ENCODE peak calls at places on chromosomes 3 and 15, in four cellular contexts. P is K562, O is HepG2, N is GM12878. M is an unnamed sample.

GRCh38 chr3:63976166-63976861 is 47.0 kb downstream of the PSMD6 start:
- DNase-seq in N (no peak), O (peak), P (no peak), M (no peak)

GRCh38 chr3:106135451-106136160 is 266.8 kb upstream of the CBLB start:
- DNase-seq in O (no peak), P (no peak), N (no peak), M (no peak)

GRCh38 chr3:126131881-126132750 is 48.2 kb upstream of the SLC41A3 start:
- DNase-seq in O (no peak), P (no peak), N (no peak), M (no peak)

GRCh38 chr3:189735913-189736312 is 104.7 kb downstream of the TP63 start:
- DNase-seq in P (no peak), N (no peak), O (no peak), M (no peak)

GRCh38 chr3:72031581-72031980 is 246.6 kb upstream of the PROK2 start:
- DNase-seq in O (no peak), P (no peak), N (no peak), M (no peak)

GRCh38 chr15:92951800-92952199 is 51.7 kb downstream of the CHD2 start:
- DNase-seq in P (no peak), N (no peak), O (no peak), M (no peak)

GRCh38 chr3:37074178-37074577 is 80.9 kb downstream of the MLH1 start:
- DNase-seq in N (no peak), P (no peak), O (no peak), M (no peak)

GRCh38 chr15:70761046-70761445 is 2.3 kb downstream of the UACA start:
- DNase-seq in P (no peak), O (no peak), N (no peak), M (no peak)

GRCh38 chr15:69602921-69603320 is 150.3 kb downstream of the RPLP1 start:
- DNase-seq in P (no peak), N (no peak), O (no peak), M (no peak)

GRCh38 chr15:70964058-70964457 is 71.4 kb downstream of the LRRC49 start:
- DNase-seq in N (no peak), P (no peak), O (no peak), M (no peak)

GRCh38 chr3:79167651-79168416 is 600.0 kb downstream of the ROBO1 start:
- DNase-seq in P (no peak), N (no peak), O (no peak), M (no peak)

GRCh38 chr15:94327356-94327936 is 96.1 kb downstream of the MCTP2 start:
- DNase-seq in O (peak), P (peak), N (no peak), M (peak)

GRCh38 chr3:11532865-11533490 is 110.7 kb downstream of the VGLL4 start:
- DNase-seq in N (no peak), O (no peak), P (no peak), M (no peak)

GRCh38 chr3:50978991-50979667 is 304.4 kb downstream of the DOCK3 start:
- DNase-seq in N (no peak), O (no peak), P (peak), M (peak)

GRCh38 chr3:126356373-126357298 is 572 bp downstream of the KLF15 start:
- DNase-seq in O (no peak), N (no peak), P (peak), M (peak)

GRCh38 chr15:83066034-83066760 is 855 bp downstream of the BTBD1 start:
- DNase-seq in O (no peak), P (no peak), N (no peak), M (no peak)

GRCh38 chr3:30578479-30578878 is 27.9 kb upstream of the TGFBR2 start:
- DNase-seq in N (no peak), O (peak), P (no peak), M (no peak)

GRCh38 chr3:148366743-148367410 is 330.8 kb upstream of the AGTR1 start:
- DNase-seq in O (no peak), P (no peak), N (no peak), M (peak)

DNA sequence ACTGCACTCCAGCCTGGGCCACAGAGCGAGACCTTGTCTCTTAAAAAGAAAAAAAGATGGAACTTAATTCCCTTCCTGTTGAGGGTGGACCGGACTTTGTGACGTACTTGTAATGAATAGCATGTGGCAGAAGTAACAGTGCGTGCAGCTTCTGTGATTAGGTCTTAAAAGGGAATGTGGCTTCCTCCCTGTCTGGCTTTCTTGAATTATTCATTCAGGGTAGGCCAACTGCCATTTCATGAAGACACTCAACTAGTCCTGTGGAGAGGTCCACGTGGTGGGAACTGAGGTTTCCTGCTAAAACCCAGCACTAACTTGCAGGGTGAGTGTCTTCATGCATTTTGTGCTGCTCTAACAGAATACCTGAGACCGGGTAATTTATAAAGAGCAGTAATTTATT is 98.9 kb upstream of the PIAS1 start:
- DNase-seq in O (no peak), P (no peak), N (no peak), M (no peak)
- TF ChIP-seq FOXK2 in O (no peak), P (no peak), N (no peak), M (no peak)

DNA sequence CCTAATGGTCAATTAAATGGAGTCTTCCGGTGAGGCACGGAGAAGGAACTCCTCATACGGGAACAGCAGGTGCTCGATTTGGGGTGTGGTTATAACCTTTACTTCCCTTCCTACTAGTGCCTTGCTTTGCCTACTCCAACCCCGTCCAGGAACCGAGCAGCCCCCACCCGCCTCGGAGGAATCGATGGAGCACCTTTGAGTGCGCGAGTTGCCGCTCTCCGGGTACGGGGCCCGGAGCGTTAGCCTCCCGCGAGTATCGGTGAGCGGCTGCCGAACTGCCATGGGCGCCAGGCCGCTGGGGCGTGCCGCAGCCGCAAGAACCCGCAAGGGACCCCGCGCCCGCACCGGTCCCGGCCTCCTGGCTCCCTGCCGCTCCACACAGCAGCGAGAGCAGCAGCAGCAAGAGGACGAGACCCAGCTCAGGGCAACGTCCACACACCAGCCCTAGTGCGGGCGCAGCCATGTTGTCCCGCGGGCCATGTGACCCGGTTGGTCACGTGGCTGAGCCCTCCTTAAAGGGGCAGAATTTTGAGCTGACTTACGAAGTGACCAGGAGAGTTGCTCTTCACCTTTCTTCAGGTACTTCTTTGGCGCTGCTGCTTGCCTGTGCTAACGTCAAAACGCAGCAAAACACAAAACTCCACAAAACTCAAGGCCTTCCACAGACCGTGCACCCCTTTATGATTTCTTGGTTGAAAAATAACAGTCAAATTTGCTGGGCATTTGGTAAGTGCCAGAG is at the start of gene SUMF1:
- DNase-seq in O (peak), N (no peak), P (peak), M (peak)
- TF ChIP-seq FOXK2 in O (peak), N (peak), P (peak), M (peak)

GRCh38 chr3:157753753-157754152 is 250.5 kb upstream of the VEPH1 start:
- DNase-seq in P (no peak), N (no peak), O (no peak), M (no peak)

GRCh38 chr3:157754415-157754814 is 251.2 kb upstream of the VEPH1 start:
- DNase-seq in O (no peak), N (no peak), P (no peak), M (no peak)

GRCh38 chr3:157752952-157753351 is 249.7 kb upstream of the VEPH1 start:
- DNase-seq in O (no peak), N (no peak), P (no peak), M (no peak)

DNA sequence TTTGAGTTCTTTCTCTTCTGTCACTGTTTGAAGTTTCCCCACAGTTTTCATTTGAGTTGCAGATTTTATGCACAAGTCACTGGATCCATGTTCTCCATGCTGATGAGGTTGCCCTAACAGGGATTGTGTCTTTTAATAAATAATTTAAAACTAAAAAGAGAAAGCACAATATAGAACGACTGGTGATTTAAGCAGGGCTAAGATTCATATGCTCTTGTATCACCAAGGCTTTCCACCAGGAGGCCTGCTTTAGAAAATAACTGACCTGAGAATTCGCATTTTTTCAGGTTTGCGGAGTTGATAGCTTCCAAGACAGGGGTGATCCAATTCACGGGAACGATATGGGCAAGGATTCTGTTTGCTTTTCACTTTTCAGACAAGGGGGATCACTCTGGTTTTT is 252.0 kb upstream of the VEPH1 start:
- DNase-seq in O (no peak), P (no peak), N (no peak), M (no peak)
- TF ChIP-seq FOXK2 in O (no peak), P (no peak), N (no peak), M (no peak)

GRCh38 chr3:33360136-33360825 is 79.9 kb downstream of the UBP1 start:
- DNase-seq in P (no peak), O (peak), N (no peak), M (no peak)

GRCh38 chr3:33358172-33358781 is 81.0 kb downstream of the FBXL2 start:
- DNase-seq in N (no peak), P (no peak), O (no peak), M (no peak)

GRCh38 chr3:33355611-33356010 is 78.4 kb downstream of the FBXL2 start:
- DNase-seq in O (no peak), P (peak), N (no peak), M (peak)
- TF ChIP-seq FOXK2 in O (no peak), P (no peak), N (no peak), M (no peak)

GRCh38 chr3:31911124-31911523 is 69.9 kb downstream of the OSBPL10 start:
- DNase-seq in P (no peak), N (no peak), O (no peak), M (no peak)
- TF ChIP-seq FOXK2 in P (no peak), N (no peak), O (no peak), M (no peak)

GRCh38 chr15:74422370-74422722 is 11.4 kb downstream of the SEMA7A start:
- DNase-seq in O (no peak), P (no peak), N (no peak), M (no peak)

GRCh38 chr15:74424901-74425528 is 8.7 kb downstream of the SEMA7A start:
- DNase-seq in P (no peak), O (no peak), N (no peak), M (no peak)

GRCh38 chr15:74425634-74426033 is 8.1 kb downstream of the SEMA7A start:
- DNase-seq in O (no peak), N (no peak), P (peak), M (no peak)

GRCh38 chr15:74422723-74423442 is 10.9 kb downstream of the SEMA7A start:
- DNase-seq in P (no peak), O (peak), N (no peak), M (no peak)

GRCh38 chr15:74423443-74424257 is 10.1 kb downstream of the SEMA7A start:
- DNase-seq in O (peak), P (no peak), N (no peak), M (no peak)
- TF ChIP-seq FOXK2 in O (no peak), P (no peak), N (no peak), M (no peak)

DNA sequence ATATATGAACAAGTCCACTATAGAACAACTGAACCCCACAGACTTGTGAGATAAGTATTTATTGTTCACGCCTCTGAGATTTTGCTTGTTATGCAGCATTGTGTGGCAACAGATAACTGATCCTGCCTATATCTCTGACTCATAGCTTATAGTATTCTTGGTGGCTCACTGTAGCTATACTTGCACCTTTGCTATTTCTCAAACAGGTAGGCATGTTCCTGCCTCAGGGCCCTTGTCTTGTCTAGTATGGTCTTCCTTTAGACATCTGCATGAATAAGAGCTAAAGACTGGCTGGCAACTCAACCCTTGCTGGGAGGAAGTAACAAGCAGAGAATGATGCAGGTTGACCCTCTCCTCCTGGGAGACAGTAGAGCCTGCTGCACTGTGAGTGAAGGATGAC is 256.1 kb downstream of the CHST2 start:
- DNase-seq in O (no peak), N (no peak), P (no peak), M (no peak)
- TF ChIP-seq FOXK2 in O (no peak), N (no peak), P (no peak), M (no peak)

DNA sequence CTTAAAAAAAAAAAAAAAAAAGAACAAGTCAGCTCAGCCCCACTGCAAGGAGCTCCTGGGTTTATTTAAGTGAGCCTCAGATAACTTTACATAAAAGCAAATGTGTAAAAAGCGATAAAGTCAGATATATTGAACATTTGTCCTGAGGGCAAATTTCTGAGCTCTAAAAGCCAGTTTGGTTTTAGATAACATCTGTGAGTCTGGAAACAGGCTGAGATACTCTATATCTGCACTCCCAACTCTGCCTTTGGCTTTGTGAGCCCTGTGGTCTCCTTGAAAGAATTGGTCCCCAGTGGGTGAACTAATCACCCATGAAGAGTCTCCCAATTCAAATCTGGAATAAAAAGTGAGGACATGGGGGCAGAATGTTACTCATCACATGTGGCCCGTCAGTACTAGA is 104.6 kb downstream of the APBA2 start:
- DNase-seq in P (no peak), N (no peak), O (no peak), M (no peak)
- TF ChIP-seq FOXK2 in P (no peak), N (no peak), O (no peak), M (no peak)

M was measured in HEK293T.